ENCODE peak calls at places on chromosome 20, in four cellular contexts. H, N, X and C are unnamed samples.

GRCh38 chr20:50609438-50609989 is 81.8 kb downstream of the RIPOR3 start:
- DNase-seq in H (no peak), N (no peak), X (no peak), C (no peak)

GRCh38 chr20:34824026-34824860 is 1.2 kb downstream of the NCOA6 start:
- DNase-seq in H (peak; percentile 76), N (peak; percentile 87), X (peak; percentile 65), C (peak; percentile 83)

GRCh38 chr20:5584678-5585077 is 165.5 kb upstream of the SHLD1 start:
- DNase-seq in H (no peak), N (no peak), X (no peak), C (no peak)

GRCh38 chr20:57128051-57128757 is 138.2 kb downstream of the BMP7 start:
- DNase-seq in H (no peak), N (no peak), X (peak; percentile 34), C (no peak)

GRCh38 chr20:38607351-38607750 is 5.7 kb downstream of the ARHGAP40 start:
- DNase-seq in H (no peak), N (no peak), X (no peak), C (no peak)

GRCh38 chr20:37535443-37536132 is 7.9 kb upstream of the BLCAP start:
- DNase-seq in H (no peak), N (no peak), X (no peak), C (no peak)

GRCh38 chr20:752263-752662 is 16.0 kb downstream of the SLC52A3 start:
- DNase-seq in H (no peak), N (no peak), X (no peak), C (no peak)

GRCh38 chr20:19616620-19617019 is 141.4 kb upstream of the RIN2 start:
- DNase-seq in H (no peak), N (no peak), X (no peak), C (no peak)

GRCh38 chr20:49751397-49751735 is 37.7 kb upstream of the B4GALT5 start:
- DNase-seq in H (no peak), N (no peak), X (no peak), C (no peak)

GRCh38 chr20:23118766-23119165 is 32.6 kb upstream of the CD93 start:
- DNase-seq in H (no peak), N (no peak), X (no peak), C (no peak)

GRCh38 chr20:41507851-41508250 is 110.3 kb downstream of the CHD6 start:
- DNase-seq in H (no peak), N (no peak), X (no peak), C (no peak)

GRCh38 chr20:56088381-56088780 is 83.1 kb upstream of the CBLN4 start:
- DNase-seq in H (no peak), N (no peak), X (no peak), C (no peak)

GRCh38 chr20:8155848-8156602 is 24.0 kb downstream of the PLCB1 start:
- DNase-seq in H (no peak), N (no peak), X (no peak), C (no peak)

GRCh38 chr20:50353289-50353961 is 156.8 kb upstream of the PTPN1 start:
- DNase-seq in H (no peak), N (no peak), X (no peak), C (no peak)

GRCh38 chr20:55538261-55538908 is 466.9 kb downstream of the CBLN4 start:
- DNase-seq in H (no peak), N (no peak), X (no peak), C (no peak)

GRCh38 chr20:51840865-51841264 is 38.5 kb upstream of the SALL4 start:
- DNase-seq in H (no peak), N (no peak), X (no peak), C (no peak)

GRCh38 chr20:10282930-10283556 is 64.4 kb downstream of the SNAP25 start:
- DNase-seq in H (no peak), N (no peak), X (no peak), C (no peak)

DNA sequence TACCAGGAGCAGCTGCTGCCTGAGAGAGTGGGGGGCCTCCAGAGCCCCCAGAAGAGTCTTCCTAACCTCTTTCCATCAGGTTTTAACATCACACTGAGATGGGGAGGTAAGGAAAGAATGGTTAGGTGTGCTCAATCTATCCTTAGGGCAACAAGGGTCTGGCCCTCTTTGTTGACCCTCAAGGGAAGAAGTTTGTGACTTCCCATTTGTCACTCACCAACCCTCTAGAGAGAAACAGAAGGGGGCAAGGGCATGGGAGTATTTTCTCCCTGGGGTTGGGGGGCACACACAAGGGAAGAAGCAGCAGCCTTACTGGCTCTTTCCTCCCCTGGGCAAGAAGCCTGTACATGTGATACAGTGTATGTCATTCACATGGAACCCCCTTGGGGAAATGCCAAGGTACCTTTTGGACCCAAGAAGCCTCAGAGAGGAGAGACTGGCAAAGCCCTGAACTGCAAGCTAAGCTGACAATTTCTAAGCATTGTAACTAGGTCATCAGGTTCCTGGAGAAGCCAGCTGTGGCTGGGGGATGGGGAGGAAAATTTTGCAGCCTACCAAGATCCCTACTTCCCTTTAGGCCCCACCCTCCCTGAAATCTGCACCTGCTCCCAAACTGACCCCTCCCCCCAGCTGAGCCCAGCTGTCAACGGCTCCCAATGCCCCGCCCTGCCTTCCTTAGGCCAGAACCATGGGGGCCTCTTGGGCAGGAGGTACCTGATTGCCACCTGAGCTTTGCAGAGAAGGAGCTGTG is 14.5 kb downstream of the BCL2L1 start:
- DNase-seq in H (no peak), N (no peak), X (no peak), C (peak; percentile 56)
- H3K4me1 ChIP-seq in H (peaks cover 46% of the 10 kb centered on the region), N (peaks cover 37% of the 10 kb centered on the region), X (peaks cover 26% of the 10 kb centered on the region), C (peaks cover 53% of the 10 kb centered on the region)

GRCh38 chr20:32737371-32738223 is 5.7 kb downstream of the COMMD7 start:
- DNase-seq in H (no peak), N (no peak), X (no peak), C (no peak)

GRCh38 chr20:32742322-32743236 is 688 bp downstream of the COMMD7 start:
- DNase-seq in H (no peak), N (no peak), X (peak; percentile 25), C (no peak)

GRCh38 chr20:32741151-32741550 is 2.1 kb downstream of the COMMD7 start:
- DNase-seq in H (no peak), N (no peak), X (no peak), C (no peak)

GRCh38 chr20:32743237-32744112 is at the start of gene COMMD7:
- DNase-seq in H (peak; percentile 68), N (peak; percentile 91), X (peak; percentile 75), C (peak; percentile 72)
- H3K4me1 ChIP-seq in H (peaks cover 6% of the 10 kb centered on the region), N (peaks cover 26% of the 10 kb centered on the region), X (peaks cover 19% of the 10 kb centered on the region), C (peaks cover 4% of the 10 kb centered on the region)

GRCh38 chr20:25552977-25553376 is 32.4 kb downstream of the NINL start:
- DNase-seq in H (no peak), N (no peak), X (no peak), C (no peak)
- H3K4me1 ChIP-seq in H (peaks cover 12% of the 10 kb centered on the region), N (no peaks in the 10 kb centered on the region), X (peaks cover 23% of the 10 kb centered on the region), C (peaks cover 24% of the 10 kb centered on the region)

GRCh38 chr20:62894261-62894660 is 32.0 kb downstream of the DIDO1 start:
- DNase-seq in H (no peak), N (no peak), X (no peak), C (no peak)

GRCh38 chr20:62890444-62890843 is 28.8 kb upstream of the TCFL5 start:
- DNase-seq in H (no peak), N (no peak), X (no peak), C (no peak)

GRCh38 chr20:62893700-62894099 is 32.1 kb upstream of the TCFL5 start:
- DNase-seq in H (no peak), N (no peak), X (peak; percentile 34), C (no peak)

GRCh38 chr20:62891111-62891510 is 29.5 kb upstream of the TCFL5 start:
- DNase-seq in H (no peak), N (no peak), X (no peak), C (no peak)

DNA sequence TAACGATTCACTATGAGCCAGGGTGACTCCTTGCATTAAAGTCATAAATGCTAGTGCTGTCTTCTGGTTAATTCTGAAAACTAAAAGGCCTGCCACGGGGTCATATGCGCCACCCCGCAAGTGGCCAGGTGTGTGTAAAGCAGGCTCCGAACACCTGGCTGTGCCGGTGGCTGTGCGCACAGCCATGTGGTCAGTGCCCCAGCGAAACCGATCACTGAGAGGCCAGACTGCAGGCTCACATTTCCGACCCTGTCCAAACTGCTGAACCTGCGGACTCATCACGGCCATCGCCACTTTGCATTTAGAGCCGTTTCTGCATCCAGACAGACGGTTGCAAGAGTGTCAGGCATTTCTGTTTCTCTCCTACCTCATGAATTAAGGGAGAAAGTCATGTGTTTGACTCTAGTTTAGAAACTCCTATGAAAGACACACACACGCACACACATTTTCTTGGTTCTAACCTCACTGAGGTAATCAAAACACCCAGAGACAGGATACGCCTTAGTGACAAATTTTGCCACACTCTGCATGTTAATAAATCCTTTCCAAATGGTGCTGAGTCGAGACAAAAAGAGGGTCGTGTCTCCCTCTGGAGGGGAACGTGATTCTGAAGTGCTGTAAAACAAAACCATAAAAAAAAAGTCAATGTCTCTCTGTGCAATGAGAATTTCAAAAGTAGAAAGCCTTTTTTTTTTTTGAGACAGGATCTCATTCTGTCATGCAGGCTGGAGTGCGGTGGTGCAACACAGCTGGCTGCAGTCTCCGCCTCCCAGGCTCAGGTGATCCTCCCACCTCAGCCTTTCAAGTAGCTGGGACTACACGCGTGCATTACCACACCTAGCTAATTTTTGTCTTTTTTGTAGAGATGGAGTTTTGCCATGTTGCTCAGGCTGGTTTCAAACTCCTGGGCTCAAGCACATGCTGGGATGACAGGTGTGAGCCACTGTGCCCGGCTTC is 31.0 kb upstream of the TCFL5 start:
- DNase-seq in H (no peak), N (no peak), X (no peak), C (no peak)
- H3K4me1 ChIP-seq in H (no peaks in the 10 kb centered on the region), N (no peaks in the 10 kb centered on the region), X (no peaks in the 10 kb centered on the region), C (no peaks in the 10 kb centered on the region)

DNA sequence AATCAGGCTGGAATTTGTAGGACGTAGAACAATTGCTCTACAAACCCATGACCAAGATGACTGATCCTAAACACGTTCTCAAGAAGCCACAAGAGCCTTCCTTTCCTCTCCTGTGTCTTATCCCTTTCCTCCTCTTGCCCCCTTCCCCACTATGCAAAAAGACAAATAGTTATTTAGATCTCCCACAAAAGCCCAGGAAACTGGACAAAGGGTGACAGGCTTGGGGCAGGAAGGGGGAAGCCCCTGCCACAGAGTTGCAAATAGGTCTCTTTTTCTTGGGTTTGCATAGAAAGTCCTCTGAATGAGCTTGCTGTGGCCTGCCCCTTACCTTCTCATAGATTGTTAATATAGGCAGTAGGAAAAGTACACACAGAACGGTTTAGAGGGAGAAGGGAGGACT is 377.1 kb upstream of the BTBD3 start:
- DNase-seq in H (no peak), N (no peak), X (no peak), C (no peak)
- H3K4me1 ChIP-seq in H (no peaks in the 10 kb centered on the region), N (no peaks in the 10 kb centered on the region), X (peaks cover 25% of the 10 kb centered on the region), C (no peaks in the 10 kb centered on the region)

DNA sequence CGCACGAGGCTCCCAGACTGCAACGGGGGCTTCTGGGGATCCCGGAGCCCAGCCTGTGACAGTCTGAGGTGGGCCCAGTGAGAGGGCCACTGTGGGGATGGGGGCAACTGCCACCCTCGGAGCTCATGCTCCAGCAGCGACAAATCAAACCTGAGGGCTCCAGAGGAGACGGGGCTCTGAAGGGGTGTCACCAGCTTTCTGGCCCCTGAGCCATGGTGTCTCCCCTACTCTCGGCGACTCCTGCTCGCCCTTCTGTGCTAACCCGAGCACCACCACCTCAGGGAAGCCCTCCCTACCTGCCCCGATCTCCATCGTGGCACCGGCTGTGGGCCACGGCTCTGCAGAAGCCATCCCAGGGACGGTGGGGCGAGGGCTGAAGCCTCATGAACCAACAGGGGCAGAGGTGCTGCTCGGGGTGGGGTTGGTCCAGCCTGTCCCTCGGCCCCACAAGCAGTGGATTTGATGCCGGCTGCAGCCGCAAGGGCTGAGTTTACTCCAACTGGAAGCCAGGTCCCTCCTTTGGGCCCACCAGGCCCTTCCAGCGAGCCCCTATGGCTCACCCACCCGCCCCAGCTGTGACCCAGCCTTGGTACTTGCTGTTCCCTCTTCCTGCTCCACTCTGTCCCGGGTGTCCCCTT is 102.7 kb downstream of the ASXL1 start:
- DNase-seq in H (no peak), N (no peak), X (no peak), C (no peak)
- H3K4me1 ChIP-seq in H (peaks cover 38% of the 10 kb centered on the region), N (peaks cover 3% of the 10 kb centered on the region), X (peaks cover 33% of the 10 kb centered on the region), C (peaks cover 49% of the 10 kb centered on the region)